ENCODE peak calls at places on chromosomes 13 and 19, in eight cellular contexts. R is A549, Z is hepatocyte, W is brain microvascular endothelial cell, P is uterus, M is right atrium auricular region, U is left lung, J is transverse colon. L is an unnamed sample.

GRCh38 chr13:101623469-101624209 is 171.2 kb downstream of the ITGBL1 start:
- DNase-seq in R (peak; percentile 35), Z (no peak), W (peak; percentile 20), P (no peak), M (no peak), U (no peak), J (no peak), L (no peak)

GRCh38 chr19:48445256-48445605 is 552 bp upstream of the GRWD1 start:
- DNase-seq in R (peak; percentile 93), Z (peak; percentile 85), W (peak; percentile 92), P (peak; percentile 64), M (peak; percentile 71), U (no peak), J (no peak), L (peak; percentile 46)

GRCh38 chr13:76965759-76966421 is 17.6 kb downstream of the ACOD1 start:
- DNase-seq in R (no peak), Z (peak; percentile 71), W (peak; percentile 62), P (peak; percentile 26), M (peak; percentile 68), U (peak; percentile 50), J (peak; percentile 14), L (peak; percentile 68)

GRCh38 chr13:51067376-51068125 is 43.5 kb downstream of the C13orf42 start:
- DNase-seq in R (no peak), Z (no peak), W (no peak), P (no peak), M (no peak), U (no peak), J (no peak), L (no peak)

GRCh38 chr13:42702726-42703125 is 78.7 kb upstream of the FAM216B start:
- DNase-seq in R (no peak), Z (no peak), W (no peak), P (no peak), M (no peak), U (peak; percentile 58), J (no peak), L (no peak)

GRCh38 chr19:10431943-10432735 is 11.8 kb downstream of the PDE4A start:
- DNase-seq in R (no peak), Z (peak; percentile 55), W (no peak), P (no peak), M (no peak), U (peak; percentile 80), J (peak; percentile 86), L (no peak)

GRCh38 chr19:44684892-44685847 is 13.8 kb upstream of the CEACAM16 start:
- DNase-seq in R (peak; percentile 99), Z (peak; percentile 72), W (peak; percentile 94), P (peak; percentile 62), M (peak; percentile 79), U (peak; percentile 71), J (peak; percentile 41), L (peak; percentile 85)

GRCh38 chr13:31007392-31007791 is 74.9 kb downstream of the TEX26 start:
- DNase-seq in R (no peak), Z (no peak), W (no peak), P (no peak), M (no peak), U (no peak), J (no peak), L (no peak)

GRCh38 chr19:4606181-4606580 is 33.1 kb upstream of the TNFAIP8L1 start:
- DNase-seq in R (no peak), Z (no peak), W (no peak), P (no peak), M (no peak), U (no peak), J (no peak), L (no peak)

GRCh38 chr13:98622926-98623325 is 46.0 kb upstream of the STK24 start:
- DNase-seq in R (no peak), Z (no peak), W (peak; percentile 21), P (no peak), M (no peak), U (no peak), J (no peak), L (no peak)

GRCh38 chr13:69324109-69324886 is 783.3 kb upstream of the ATXN8OS start:
- DNase-seq in R (peak; percentile 43), Z (peak; percentile 39), W (no peak), P (no peak), M (no peak), U (no peak), J (no peak), L (no peak)

GRCh38 chr13:72696590-72696989 is 30.8 kb downstream of the MZT1 start:
- DNase-seq in R (peak; percentile 1), Z (no peak), W (no peak), P (no peak), M (no peak), U (no peak), J (no peak), L (no peak)

GRCh38 chr19:51573331-51573730 is 2.2 kb downstream of the ZNF175 start:
- DNase-seq in R (no peak), Z (no peak), W (peak; percentile 22), P (no peak), M (no peak), U (no peak), J (no peak), L (no peak)

GRCh38 chr13:57627663-57628062 is 3.9 kb upstream of the PCDH17 start:
- DNase-seq in R (peak; percentile 20), Z (peak; percentile 55), W (no peak), P (no peak), M (no peak), U (no peak), J (no peak), L (no peak)

DNA sequence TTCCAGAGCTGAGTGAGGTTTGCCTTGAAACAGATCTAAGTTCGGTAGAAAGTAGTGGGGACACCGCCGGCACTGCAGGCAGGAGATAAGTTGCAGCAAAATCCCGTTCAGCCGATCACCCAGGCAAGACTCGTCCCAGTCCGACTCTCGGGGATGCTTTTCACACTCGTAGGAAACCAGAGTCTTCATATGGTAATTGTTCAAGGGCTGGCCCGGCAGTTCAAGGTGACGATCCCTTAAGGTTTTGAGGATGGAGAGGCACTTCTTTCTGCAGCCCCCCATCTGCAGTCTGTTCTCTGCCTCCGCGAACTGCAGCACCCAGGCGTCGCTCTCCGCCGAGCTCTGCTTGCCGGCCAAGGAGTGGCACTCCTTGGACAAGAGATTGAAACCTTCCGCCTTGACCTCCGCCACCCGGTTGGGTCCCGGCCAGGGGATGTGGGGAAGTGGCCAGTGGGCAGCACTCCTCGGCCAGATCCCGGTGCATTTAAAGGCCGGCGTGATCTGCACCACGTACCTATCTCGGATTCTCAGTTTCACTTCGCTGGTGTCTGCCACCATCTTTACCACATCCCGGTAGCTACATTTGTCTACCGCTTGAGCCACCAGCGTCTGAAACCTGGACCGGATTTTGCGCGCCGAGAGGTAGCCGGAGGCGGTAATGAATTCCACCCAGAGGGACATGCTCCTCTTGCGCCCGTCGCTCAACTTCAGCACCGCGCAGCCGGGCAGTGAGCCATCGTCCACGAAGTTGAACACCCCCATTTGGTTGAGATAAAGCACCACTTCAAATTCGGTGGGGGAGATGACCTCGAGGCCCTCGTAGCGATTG is 1.1 kb downstream of the MAB21L1 start:
- DNase-seq in R (no peak), Z (peak; percentile 17), W (peak; percentile 7), P (no peak), M (no peak), U (no peak), J (peak; percentile 8), L (peak; percentile 33)
- H3K27ac ChIP-seq in R (no peak overlapping the region), Z (peak overlapping the region; percentile 95), W (no peak overlapping the region), P (no peak overlapping the region), M (peak overlapping the region; percentile 52), U (no peak overlapping the region), J (peak overlapping the region; percentile 4), L (peak overlapping the region; percentile 56)

GRCh38 chr19:2089001-2089711 is 7.0 kb downstream of the MOB3A start:
- DNase-seq in R (no peak), Z (no peak), W (peak; percentile 49), P (no peak), M (no peak), U (no peak), J (no peak), L (no peak)
- TF ChIP-seq CTCF in R (no peak), Z (no peak), W (no peak), P (no peak), M (no peak), U (no peak), J (no peak), L (no peak)

GRCh38 chr19:14004619-14005380 is 1.3 kb downstream of the RFX1 start:
- DNase-seq in R (no peak), Z (peak; percentile 36), W (no peak), P (no peak), M (peak; percentile 82), U (peak; percentile 84), J (peak; percentile 66), L (peak; percentile 88)
- H3K4me3 ChIP-seq in R (peak overlapping the region; percentile 74), Z (no peak overlapping the region), W (no peak overlapping the region), P (peak overlapping the region; percentile 82), M (no peak overlapping the region), U (no peak overlapping the region), J (peak overlapping the region; percentile 94), L (no peak overlapping the region)

GRCh38 chr13:114096811-114097503 is 35.5 kb downstream of the RASA3 start:
- DNase-seq in R (no peak), Z (no peak), W (no peak), P (peak; percentile 13), M (peak; percentile 54), U (peak; percentile 19), J (no peak), L (peak; percentile 64)
- H3K27ac ChIP-seq in R (no peak overlapping the region), Z (no peak overlapping the region), W (no peak overlapping the region), P (no peak overlapping the region), M (no peak overlapping the region), U (no peak overlapping the region), J (no peak overlapping the region), L (no peak overlapping the region)